ENCODE peak calls at places on chromosomes 13 and 19, in nine cellular contexts. One of them, this sample, is unnamed.

GRCh38 chr19:47479701-47480503 is 4.1 kb downstream of the KPTN start:
- DNase-seq in ELR: peak
- DNase-seq in left ventricle myocardium inferior: no peak
- DNase-seq in heart left ventricle: no peak
- DNase-seq in AG09319: no peak
- DNase-seq in Caco-2: no peak
- DNase-seq in activated CD4-positive, alpha-beta T cell treated with anti-CD3 and anti-CD28 coated beads, Interleukin-2, amount 50 U/mL, for 24 hours: no peak
- DNase-seq in amniotic stem cell: no peak
- DNase-seq in stimulated activated CD4-positive, alpha-beta T cell treated with anti-CD3 and anti-CD28 coated beads, TNF-alpha, amount 100 ng/mL, for 1 hour: no peak
- DNase-seq in this sample: peak

GRCh38 chr19:38666662-38667448 is 19.4 kb downstream of the ACTN4 start:
- DNase-seq in ELR: peak
- DNase-seq in left ventricle myocardium inferior: no peak
- DNase-seq in heart left ventricle: peak
- DNase-seq in AG09319: no peak
- DNase-seq in Caco-2: no peak
- DNase-seq in activated CD4-positive, alpha-beta T cell treated with anti-CD3 and anti-CD28 coated beads, Interleukin-2, amount 50 U/mL, for 24 hours: no peak
- DNase-seq in amniotic stem cell: peak
- DNase-seq in stimulated activated CD4-positive, alpha-beta T cell treated with anti-CD3 and anti-CD28 coated beads, TNF-alpha, amount 100 ng/mL, for 1 hour: no peak
- DNase-seq in this sample: peak

GRCh38 chr13:84684804-84685203 is 802.5 kb upstream of the SLITRK1 start:
- DNase-seq in ELR: peak
- DNase-seq in left ventricle myocardium inferior: no peak
- DNase-seq in heart left ventricle: no peak
- DNase-seq in AG09319: no peak
- DNase-seq in Caco-2: no peak
- DNase-seq in activated CD4-positive, alpha-beta T cell treated with anti-CD3 and anti-CD28 coated beads, Interleukin-2, amount 50 U/mL, for 24 hours: no peak
- DNase-seq in amniotic stem cell: no peak
- DNase-seq in stimulated activated CD4-positive, alpha-beta T cell treated with anti-CD3 and anti-CD28 coated beads, TNF-alpha, amount 100 ng/mL, for 1 hour: no peak
- DNase-seq in this sample: no peak

GRCh38 chr13:100301418-100301817 is 212.5 kb downstream of the PCCA start:
- DNase-seq in ELR: no peak
- DNase-seq in left ventricle myocardium inferior: no peak
- DNase-seq in heart left ventricle: no peak
- DNase-seq in AG09319: no peak
- DNase-seq in Caco-2: no peak
- DNase-seq in activated CD4-positive, alpha-beta T cell treated with anti-CD3 and anti-CD28 coated beads, Interleukin-2, amount 50 U/mL, for 24 hours: no peak
- DNase-seq in amniotic stem cell: no peak
- DNase-seq in stimulated activated CD4-positive, alpha-beta T cell treated with anti-CD3 and anti-CD28 coated beads, TNF-alpha, amount 100 ng/mL, for 1 hour: no peak
- DNase-seq in this sample: no peak

GRCh38 chr13:98792321-98792720 is 39.8 kb upstream of the SLC15A1 start:
- DNase-seq in ELR: no peak
- DNase-seq in left ventricle myocardium inferior: no peak
- DNase-seq in heart left ventricle: no peak
- DNase-seq in AG09319: no peak
- DNase-seq in Caco-2: no peak
- DNase-seq in activated CD4-positive, alpha-beta T cell treated with anti-CD3 and anti-CD28 coated beads, Interleukin-2, amount 50 U/mL, for 24 hours: no peak
- DNase-seq in amniotic stem cell: no peak
- DNase-seq in stimulated activated CD4-positive, alpha-beta T cell treated with anti-CD3 and anti-CD28 coated beads, TNF-alpha, amount 100 ng/mL, for 1 hour: no peak
- DNase-seq in this sample: no peak

GRCh38 chr19:13428352-13428751 is 77.9 kb downstream of the CACNA1A start:
- DNase-seq in ELR: peak
- DNase-seq in left ventricle myocardium inferior: no peak
- DNase-seq in heart left ventricle: no peak
- DNase-seq in AG09319: no peak
- DNase-seq in Caco-2: no peak
- DNase-seq in activated CD4-positive, alpha-beta T cell treated with anti-CD3 and anti-CD28 coated beads, Interleukin-2, amount 50 U/mL, for 24 hours: no peak
- DNase-seq in amniotic stem cell: no peak
- DNase-seq in stimulated activated CD4-positive, alpha-beta T cell treated with anti-CD3 and anti-CD28 coated beads, TNF-alpha, amount 100 ng/mL, for 1 hour: no peak
- DNase-seq in this sample: no peak

GRCh38 chr19:55091126-55091910 is 15.6 kb downstream of the EPS8L1 start:
- DNase-seq in ELR: no peak
- DNase-seq in left ventricle myocardium inferior: no peak
- DNase-seq in heart left ventricle: peak
- DNase-seq in AG09319: no peak
- DNase-seq in Caco-2: no peak
- DNase-seq in activated CD4-positive, alpha-beta T cell treated with anti-CD3 and anti-CD28 coated beads, Interleukin-2, amount 50 U/mL, for 24 hours: no peak
- DNase-seq in amniotic stem cell: no peak
- DNase-seq in stimulated activated CD4-positive, alpha-beta T cell treated with anti-CD3 and anti-CD28 coated beads, TNF-alpha, amount 100 ng/mL, for 1 hour: no peak
- DNase-seq in this sample: no peak

GRCh38 chr19:11486661-11487503 is 6.0 kb upstream of the ELAVL3 start:
- DNase-seq in ELR: no peak
- DNase-seq in left ventricle myocardium inferior: no peak
- DNase-seq in heart left ventricle: no peak
- DNase-seq in AG09319: no peak
- DNase-seq in Caco-2: no peak
- DNase-seq in activated CD4-positive, alpha-beta T cell treated with anti-CD3 and anti-CD28 coated beads, Interleukin-2, amount 50 U/mL, for 24 hours: no peak
- DNase-seq in amniotic stem cell: no peak
- DNase-seq in stimulated activated CD4-positive, alpha-beta T cell treated with anti-CD3 and anti-CD28 coated beads, TNF-alpha, amount 100 ng/mL, for 1 hour: no peak
- DNase-seq in this sample: no peak

GRCh38 chr19:29843180-29844051 is 31.6 kb downstream of the CCNE1 start:
- DNase-seq in ELR: no peak
- DNase-seq in left ventricle myocardium inferior: peak
- DNase-seq in heart left ventricle: peak
- DNase-seq in AG09319: no peak
- DNase-seq in Caco-2: peak
- DNase-seq in activated CD4-positive, alpha-beta T cell treated with anti-CD3 and anti-CD28 coated beads, Interleukin-2, amount 50 U/mL, for 24 hours: no peak
- DNase-seq in amniotic stem cell: no peak
- DNase-seq in stimulated activated CD4-positive, alpha-beta T cell treated with anti-CD3 and anti-CD28 coated beads, TNF-alpha, amount 100 ng/mL, for 1 hour: no peak
- DNase-seq in this sample: peak

GRCh38 chr19:18603958-18604819 is 2.4 kb downstream of the CRLF1 start:
- DNase-seq in ELR: no peak
- DNase-seq in left ventricle myocardium inferior: no peak
- DNase-seq in heart left ventricle: no peak
- DNase-seq in AG09319: no peak
- DNase-seq in Caco-2: no peak
- DNase-seq in activated CD4-positive, alpha-beta T cell treated with anti-CD3 and anti-CD28 coated beads, Interleukin-2, amount 50 U/mL, for 24 hours: no peak
- DNase-seq in amniotic stem cell: no peak
- DNase-seq in stimulated activated CD4-positive, alpha-beta T cell treated with anti-CD3 and anti-CD28 coated beads, TNF-alpha, amount 100 ng/mL, for 1 hour: no peak
- DNase-seq in this sample: no peak